ENCODE peak calls at places on chromosomes 6 and 20, in eight cellular contexts. V is thoracic aorta, P is neural progenitor cell, T is breast epithelium, Q is IMR-90, M is cardiac fibroblast, B is hepatocyte, R is H1. W is an unnamed sample.

GRCh38 chr20:62361799-62362589 is 5.1 kb downstream of the LAMA5 start:
- DNase-seq in V (no peak), P (peak), T (no peak), Q (no peak), M (no peak), B (peak), R (peak), W (no peak)

GRCh38 chr6:119343167-119343566 is 6.4 kb downstream of the MAN1A1 start:
- DNase-seq in V (no peak), P (no peak), T (no peak), Q (no peak), M (no peak), B (no peak), R (no peak), W (no peak)

GRCh38 chr6:114282268-114282667 is 60.6 kb downstream of the HS3ST5 start:
- DNase-seq in V (no peak), P (no peak), T (no peak), Q (no peak), M (no peak), B (no peak), R (no peak), W (no peak)

GRCh38 chr6:165117121-165117520 is 192.3 kb downstream of the C6orf118 start:
- DNase-seq in V (no peak), P (no peak), T (no peak), Q (no peak), M (no peak), B (no peak), R (no peak), W (no peak)

GRCh38 chr20:51566594-51566993 is 24.1 kb upstream of the NFATC2 start:
- DNase-seq in V (no peak), P (no peak), T (no peak), Q (no peak), M (no peak), B (no peak), R (no peak), W (no peak)

GRCh38 chr20:4607287-4607713 is 114.4 kb upstream of the PRND start:
- DNase-seq in V (no peak), P (peak), T (no peak), Q (peak), M (peak), B (peak), R (peak), W (peak)

GRCh38 chr6:145373826-145374225 is 361.5 kb downstream of the EPM2A start:
- DNase-seq in V (no peak), P (no peak), T (no peak), Q (no peak), M (no peak), B (no peak), R (no peak), W (no peak)

GRCh38 chr20:50519036-50519780 is 9.0 kb downstream of the PTPN1 start:
- DNase-seq in V (no peak), P (no peak), T (no peak), Q (no peak), M (no peak), B (no peak), R (no peak), W (no peak)

GRCh38 chr6:138500867-138501446 is 1.7 kb upstream of the NHSL1 start:
- DNase-seq in V (no peak), P (no peak), T (no peak), Q (peak), M (no peak), B (no peak), R (no peak), W (no peak)

GRCh38 chr6:71383476-71383875 is 94.9 kb downstream of the OGFRL1 start:
- DNase-seq in V (no peak), P (no peak), T (no peak), Q (no peak), M (no peak), B (no peak), R (no peak), W (no peak)

GRCh38 chr6:147559016-147559415 is 50.5 kb downstream of the SAMD5 start:
- DNase-seq in V (no peak), P (no peak), T (no peak), Q (peak), M (no peak), B (no peak), R (no peak), W (no peak)

GRCh38 chr6:44043479-44044153 is 83.6 kb downstream of the MRPL14 start:
- DNase-seq in V (no peak), P (no peak), T (no peak), Q (peak), M (peak), B (no peak), R (no peak), W (peak)

GRCh38 chr6:40210628-40211056 is 276.4 kb upstream of the MOCS1 start:
- DNase-seq in V (no peak), P (no peak), T (no peak), Q (no peak), M (no peak), B (peak), R (no peak), W (no peak)

GRCh38 chr6:38604700-38605099 is 35.0 kb downstream of the BTBD9 start:
- DNase-seq in V (no peak), P (no peak), T (no peak), Q (peak), M (peak), B (no peak), R (no peak), W (peak)

GRCh38 chr6:150977276-150977675 is 111.8 kb downstream of the MTHFD1L start:
- DNase-seq in V (no peak), P (no peak), T (no peak), Q (no peak), M (no peak), B (no peak), R (no peak), W (peak)
- H3K4me3 ChIP-seq in V (no peak), P (no peak), T (no peak), Q (no peak), M (no peak), B (no peak), R (no peak), W (no peak)

DNA sequence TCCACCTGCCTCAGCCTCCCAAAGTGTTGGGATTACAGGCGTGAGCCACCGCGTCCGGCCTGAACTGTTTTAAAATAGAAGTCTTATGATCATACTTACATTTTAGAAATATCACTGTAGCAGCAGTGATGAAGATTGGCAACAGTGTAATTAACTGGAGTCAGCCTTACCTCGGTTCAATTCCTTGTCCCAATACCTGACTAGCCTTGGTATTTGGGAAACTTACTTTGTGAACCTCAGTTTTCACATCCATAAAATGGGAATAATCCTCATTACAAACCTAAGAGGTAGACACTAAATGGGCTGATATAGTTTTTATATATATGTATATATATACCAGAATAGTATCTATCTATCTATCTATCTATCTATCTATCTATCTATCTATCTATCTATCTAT is 19.3 kb downstream of the PHF20 start:
- DNase-seq in V (no peak), P (no peak), T (no peak), Q (no peak), M (no peak), B (no peak), R (no peak), W (no peak)
- TF ChIP-seq CTCF in V (no peak), P (no peak), T (no peak), Q (no peak), M (no peak), B (no peak), R (no peak), W (no peak)

GRCh38 chr6:101398716-101399626 is 5.5 kb downstream of the GRIK2 start:
- DNase-seq in V (no peak), P (peak), T (no peak), Q (peak), M (no peak), B (no peak), R (no peak), W (no peak)
- H3K4me3 ChIP-seq in V (no peak), P (peak), T (no peak), Q (peak), M (no peak), B (no peak), R (peak), W (peak)

DNA sequence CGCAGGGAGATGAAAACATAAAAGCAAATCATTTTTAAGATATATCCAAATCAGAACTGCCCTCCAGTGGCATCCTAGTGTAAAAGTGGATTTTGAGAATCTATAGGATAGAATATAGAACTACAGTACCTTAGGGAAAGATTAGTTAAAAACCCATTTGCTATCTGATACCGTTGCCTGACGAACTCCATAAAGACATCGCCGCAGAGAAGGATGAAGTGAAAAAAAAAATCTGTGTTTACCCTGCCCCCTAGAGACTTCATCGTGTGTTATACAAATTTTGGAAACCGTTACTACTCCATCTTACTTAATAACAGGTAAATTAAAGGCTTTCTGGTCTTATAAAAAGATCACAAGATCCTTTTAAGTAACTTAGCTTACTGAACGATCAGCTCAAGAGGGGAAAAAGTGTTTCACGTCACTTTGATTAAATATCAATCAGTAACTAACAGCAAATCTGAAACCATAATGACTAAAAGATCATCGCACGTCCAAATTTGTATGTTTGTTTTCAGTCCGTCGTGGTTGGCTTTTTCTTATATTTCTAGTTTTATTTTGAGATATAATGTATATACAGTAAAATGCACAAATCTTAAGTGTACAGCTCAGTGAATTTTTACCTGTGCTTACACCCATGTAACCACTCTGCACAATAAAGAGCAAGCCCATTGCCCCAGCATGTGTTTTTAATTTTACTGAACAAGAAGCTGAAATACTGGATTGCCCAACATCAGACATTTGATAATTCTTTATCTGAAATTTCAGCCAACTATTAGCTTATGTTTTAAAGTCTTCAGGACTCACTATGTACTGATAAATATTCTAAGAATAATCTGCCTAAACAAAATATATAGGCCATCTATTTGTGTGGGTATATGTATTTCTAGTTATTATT is 879 bp upstream of the MCM3 start:
- DNase-seq in V (no peak), P (peak), T (no peak), Q (peak), M (peak), B (no peak), R (no peak), W (peak)
- TF ChIP-seq CTCF in V (no peak), P (peak), T (no peak), Q (peak), M (no peak), B (peak), R (no peak), W (peak)

GRCh38 chr6:37569999-37570776 is 70.5 kb upstream of the CCDC167 start:
- DNase-seq in V (no peak), P (peak), T (no peak), Q (no peak), M (no peak), B (no peak), R (no peak), W (no peak)
- H3K4me3 ChIP-seq in V (no peak), P (no peak), T (no peak), Q (no peak), M (no peak), B (no peak), R (no peak), W (no peak)

W was measured in fibroblast of pulmonary artery.